ENCODE peak calls at places on chromosomes 11 and 22, in four cellular contexts. M, H, Q and A are unnamed samples.

GRCh38 chr11:47856186-47856585 is 8.0 kb upstream of the NUP160 start:
- DNase-seq in Q (no peak), H (no peak), M (peak), A (no peak)

GRCh38 chr11:2375341-2375853 is 1.7 kb upstream of the CD81 start:
- DNase-seq in M (no peak), Q (no peak), H (no peak), A (no peak)

GRCh38 chr22:25404556-25404922 is 159.9 kb upstream of the GRK3 start:
- DNase-seq in Q (peak), H (peak), M (no peak), A (no peak)

GRCh38 chr11:97908354-97908753 is 1112.4 kb upstream of the CNTN5 start:
- DNase-seq in Q (no peak), H (no peak), M (no peak), A (no peak)

GRCh38 chr11:86176165-86176884 is 68.2 kb upstream of the EED start:
- DNase-seq in M (peak), Q (peak), H (peak), A (no peak)

GRCh38 chr22:19811811-19812771 is 42.6 kb downstream of the GNB1L start:
- DNase-seq in Q (no peak), M (no peak), H (no peak), A (no peak)

GRCh38 chr11:47415949-47416472 is 7.6 kb downstream of the SLC39A13 start:
- DNase-seq in H (no peak), Q (peak), M (peak), A (no peak)

GRCh38 chr11:74307409-74307808 is 4.0 kb downstream of the P4HA3 start:
- DNase-seq in M (no peak), H (no peak), Q (peak), A (no peak)

GRCh38 chr22:49607821-49608220 is 219.9 kb downstream of the BRD1 start:
- DNase-seq in Q (no peak), H (no peak), M (no peak), A (no peak)

GRCh38 chr22:50677493-50678217 is 5.0 kb downstream of the SHANK3 start:
- DNase-seq in H (no peak), Q (no peak), M (no peak), A (no peak)

GRCh38 chr11:70381872-70382842 is 16.2 kb upstream of the CTTN start:
- DNase-seq in Q (peak), H (no peak), M (peak), A (no peak)

GRCh38 chr11:34549271-34549670 is 35.7 kb upstream of the ELF5 start:
- DNase-seq in Q (no peak), M (no peak), H (no peak), A (no peak)

GRCh38 chr11:73577496-73577917 is 20.4 kb downstream of the FAM168A start:
- DNase-seq in Q (peak), M (no peak), H (no peak), A (no peak)

GRCh38 chr22:46057206-46057605 is 80.2 kb upstream of the WNT7B start:
- DNase-seq in Q (peak), H (no peak), M (peak), A (no peak)

GRCh38 chr11:41461057-41461681 is 1.7 kb upstream of the LRRC4C start:
- DNase-seq in M (peak), H (no peak), Q (peak), A (no peak)

GRCh38 chr11:10894666-10895065 is 36.8 kb upstream of the ZBED5 start:
- DNase-seq in H (no peak), M (no peak), Q (no peak), A (no peak)

GRCh38 chr11:33191456-33191855 is 30.2 kb upstream of the CSTF3 start:
- DNase-seq in M (no peak), Q (no peak), H (no peak), A (no peak)

GRCh38 chr11:7031346-7031957 is 11.2 kb downstream of the NLRP14 start:
- DNase-seq in Q (no peak), M (no peak), H (no peak), A (no peak)

GRCh38 chr11:69674267-69674885 is 777 bp downstream of the LTO1 start:
- DNase-seq in H (peak), Q (peak), M (peak), A (no peak)

GRCh38 chr11:64665381-64665780 is 57.6 kb downstream of the NRXN2 start:
- DNase-seq in Q (no peak), H (no peak), M (peak), A (no peak)

GRCh38 chr11:122097419-122098001 is 18.5 kb downstream of the BLID start:
- DNase-seq in M (peak), Q (peak), H (no peak), A (no peak)

GRCh38 chr11:109747839-109748238 is 325.8 kb downstream of the C11orf87 start:
- DNase-seq in M (peak), Q (peak), H (no peak), A (no peak)

GRCh38 chr11:2975594-2975993 is 16.5 kb downstream of the NAP1L4 start:
- DNase-seq in Q (peak), H (peak), M (peak), A (no peak)

GRCh38 chr22:19958083-19959042 is 16.7 kb upstream of the TXNRD2 start:
- DNase-seq in M (no peak), Q (peak), H (no peak), A (no peak)

GRCh38 chr11:4026389-4026788 is 68.2 kb upstream of the RRM1 start:
- DNase-seq in M (no peak), Q (no peak), H (no peak), A (no peak)

GRCh38 chr11:123107945-123108344 is 46.0 kb upstream of the HSPA8 start:
- DNase-seq in H (no peak), Q (no peak), M (no peak), A (no peak)

GRCh38 chr11:123536690-123537437 is 106.8 kb downstream of the GRAMD1B start:
- DNase-seq in H (no peak), Q (peak), M (peak), A (peak)